ENCODE peak calls at places on chromosome 19, in eight cellular contexts. N is stomach, L is upper lobe of right lung, C is body of pancreas, P is thyroid gland, A is SJSA1, Y is psoas muscle, E is neural progenitor cell. Z is an unnamed sample.

GRCh38 chr19:3397266-3398022 is 31.1 kb downstream of the NFIC start:
- DNase-seq in C (peak), L (peak), E (peak), A (no peak), P (peak), Y (no peak), N (peak), Z (peak)

GRCh38 chr19:38537071-38537847 is 80.5 kb downstream of the MAP4K1 start:
- DNase-seq in A (no peak), C (no peak), Y (no peak), P (no peak), E (no peak), N (no peak), L (no peak), Z (no peak)

GRCh38 chr19:39200818-39201145 is 3.3 kb downstream of the SYCN start:
- DNase-seq in P (no peak), A (no peak), E (no peak), N (no peak), Y (no peak), L (no peak), C (peak), Z (no peak)

GRCh38 chr19:3536429-3537100 is 2.4 kb upstream of the TEKTIP1 start:
- DNase-seq in E (no peak), L (no peak), A (no peak), C (no peak), N (no peak), P (no peak), Y (peak), Z (peak)

GRCh38 chr19:10088949-10089554 is 2.9 kb downstream of the SHFL start:
- DNase-seq in A (no peak), C (no peak), Y (no peak), L (no peak), P (no peak), N (no peak), E (no peak), Z (no peak)

GRCh38 chr19:10797541-10798256 is 38.3 kb downstream of the TMED1 start:
- DNase-seq in P (no peak), C (no peak), E (no peak), A (no peak), Y (no peak), N (no peak), L (no peak), Z (no peak)

GRCh38 chr19:58338825-58339558 is 12.2 kb downstream of the ZSCAN22 start:
- DNase-seq in E (peak), P (no peak), L (no peak), Y (no peak), C (no peak), A (no peak), N (no peak), Z (no peak)

GRCh38 chr19:16756649-16757048 is 37.0 kb downstream of the NWD1 start:
- DNase-seq in N (no peak), C (no peak), Y (no peak), L (no peak), P (no peak), E (no peak), A (no peak), Z (no peak)

GRCh38 chr19:45045671-45046353 is 7.0 kb downstream of the CLASRP start:
- DNase-seq in Y (no peak), N (peak), P (no peak), C (peak), A (no peak), E (no peak), L (no peak), Z (peak)

GRCh38 chr19:45061965-45062364 is 14.3 kb downstream of the ZNF296 start:
- DNase-seq in C (no peak), N (no peak), L (no peak), P (no peak), E (no peak), A (no peak), Y (no peak), Z (no peak)

GRCh38 chr19:4014541-4015491 is 7.3 kb downstream of the PIAS4 start:
- DNase-seq in N (peak), Y (peak), P (no peak), E (peak), A (no peak), L (peak), C (peak), Z (no peak)

GRCh38 chr19:23802290-23802689 is 43.6 kb upstream of the ZNF681 start:
- DNase-seq in P (no peak), A (no peak), L (no peak), E (no peak), N (no peak), Y (no peak), C (no peak), Z (no peak)

GRCh38 chr19:13149628-13150186 is 468 bp downstream of the STX10 start:
- DNase-seq in Y (peak), C (peak), E (peak), L (peak), N (peak), A (no peak), P (peak), Z (no peak)

GRCh38 chr19:5956728-5957127 is 21.2 kb downstream of the RANBP3 start:
- DNase-seq in L (no peak), P (no peak), C (peak), Y (no peak), N (no peak), A (no peak), E (no peak), Z (no peak)

GRCh38 chr19:19120308-19121156 is 17.7 kb downstream of the TMEM161A start:
- DNase-seq in L (no peak), P (no peak), Y (peak), A (no peak), C (peak), E (peak), N (peak), Z (no peak)

GRCh38 chr19:55640043-55640576 is 692 bp upstream of the ZNF580 start:
- DNase-seq in C (peak), N (peak), Y (peak), E (peak), P (peak), L (peak), A (no peak), Z (peak)

GRCh38 chr19:13356185-13356584 is 150.1 kb downstream of the CACNA1A start:
- DNase-seq in C (no peak), Y (no peak), E (no peak), N (no peak), L (no peak), A (no peak), P (no peak), Z (no peak)

GRCh38 chr19:56139847-56140582 is 1.1 kb upstream of the ZNF444 start:
- DNase-seq in P (no peak), Y (no peak), A (no peak), C (peak), L (no peak), E (no peak), N (no peak), Z (no peak)

GRCh38 chr19:16608290-16608704 is 19.7 kb downstream of the MED26 start:
- DNase-seq in A (no peak), N (no peak), Y (no peak), L (no peak), E (no peak), C (peak), P (no peak), Z (no peak)

DNA sequence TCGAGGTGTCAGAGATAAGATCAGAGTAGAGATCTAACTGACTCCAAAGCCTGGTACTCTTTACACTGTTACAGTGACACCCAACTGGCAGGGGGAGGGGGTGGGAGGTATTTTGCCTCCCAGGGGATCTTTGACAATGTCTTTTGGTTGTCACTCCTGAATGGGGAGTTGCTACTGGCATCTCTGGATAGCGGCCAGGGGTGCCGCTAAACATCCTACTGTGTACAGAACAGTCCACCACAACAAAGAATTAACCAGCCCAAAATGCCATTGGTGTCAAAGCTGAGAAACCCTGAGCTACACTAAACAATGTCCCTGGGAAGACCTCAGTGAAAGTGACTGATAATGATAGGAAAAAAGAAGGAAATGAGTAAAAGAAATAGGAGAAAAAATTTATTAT is 3.2 kb downstream of the FPR3 start:
- DNase-seq in P (no peak), E (no peak), Y (no peak), L (no peak), C (no peak), A (no peak), N (no peak), Z (no peak)
- H3K27ac ChIP-seq in P (no peak), E (no peak), Y (no peak), L (peak), C (peak), A (no peak), N (peak), Z (no peak)

DNA sequence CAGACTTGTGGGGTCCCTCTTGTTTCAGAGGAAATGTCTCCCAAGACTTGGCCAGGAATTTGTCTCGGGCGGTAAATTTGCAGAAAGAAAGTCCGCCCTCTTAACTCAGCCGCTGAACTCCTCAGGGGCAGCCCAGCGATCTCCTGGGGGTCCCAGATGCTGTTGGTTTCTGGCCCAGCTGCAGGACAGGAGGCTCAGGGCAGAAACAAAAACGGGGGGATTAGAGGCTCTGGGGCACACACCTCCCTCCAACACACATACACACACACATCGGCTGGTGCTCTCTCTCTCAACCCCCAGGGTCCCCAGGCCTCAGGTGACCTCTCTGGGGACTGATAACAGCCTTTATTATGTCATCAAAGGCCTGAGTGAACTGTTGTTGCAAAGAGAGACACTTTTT is 7.1 kb downstream of the ARHGEF18 start:
- DNase-seq in C (no peak), A (no peak), Y (no peak), N (no peak), E (no peak), L (peak), P (no peak), Z (no peak)
- H3K27ac ChIP-seq in C (no peak), A (no peak), Y (no peak), N (no peak), E (no peak), L (no peak), P (no peak), Z (no peak)

DNA sequence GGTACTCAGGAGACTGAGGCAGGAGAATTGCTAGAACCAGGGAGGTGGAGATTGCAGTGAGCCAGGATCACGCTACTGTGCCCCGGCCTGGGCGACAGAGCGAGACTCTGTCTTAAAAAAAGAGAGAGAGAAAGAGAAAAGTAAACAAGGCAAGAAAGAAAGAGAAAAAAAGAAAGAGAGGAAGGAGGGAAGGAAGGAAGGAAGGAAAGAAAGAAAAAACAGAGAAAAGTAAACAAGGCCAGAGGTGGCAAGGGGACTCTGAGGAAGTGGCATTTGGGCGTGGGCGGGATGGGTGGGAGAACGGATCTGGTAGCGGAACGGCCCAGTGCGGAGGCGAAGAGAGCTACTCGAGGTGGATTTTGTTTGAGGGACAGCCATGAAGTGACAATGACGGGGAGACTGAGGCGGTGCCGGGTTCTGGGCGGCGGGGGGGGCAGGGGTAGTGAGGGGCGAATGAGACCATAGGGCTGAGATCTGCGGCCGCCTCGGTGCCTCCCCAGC is 7.4 kb upstream of the ARRDC2 start:
- DNase-seq in E (peak), C (no peak), Y (no peak), L (no peak), P (no peak), A (no peak), N (no peak), Z (no peak)
- H3K27ac ChIP-seq in E (no peak), C (peak), Y (peak), L (peak), P (peak), A (peak), N (peak), Z (peak)

DNA sequence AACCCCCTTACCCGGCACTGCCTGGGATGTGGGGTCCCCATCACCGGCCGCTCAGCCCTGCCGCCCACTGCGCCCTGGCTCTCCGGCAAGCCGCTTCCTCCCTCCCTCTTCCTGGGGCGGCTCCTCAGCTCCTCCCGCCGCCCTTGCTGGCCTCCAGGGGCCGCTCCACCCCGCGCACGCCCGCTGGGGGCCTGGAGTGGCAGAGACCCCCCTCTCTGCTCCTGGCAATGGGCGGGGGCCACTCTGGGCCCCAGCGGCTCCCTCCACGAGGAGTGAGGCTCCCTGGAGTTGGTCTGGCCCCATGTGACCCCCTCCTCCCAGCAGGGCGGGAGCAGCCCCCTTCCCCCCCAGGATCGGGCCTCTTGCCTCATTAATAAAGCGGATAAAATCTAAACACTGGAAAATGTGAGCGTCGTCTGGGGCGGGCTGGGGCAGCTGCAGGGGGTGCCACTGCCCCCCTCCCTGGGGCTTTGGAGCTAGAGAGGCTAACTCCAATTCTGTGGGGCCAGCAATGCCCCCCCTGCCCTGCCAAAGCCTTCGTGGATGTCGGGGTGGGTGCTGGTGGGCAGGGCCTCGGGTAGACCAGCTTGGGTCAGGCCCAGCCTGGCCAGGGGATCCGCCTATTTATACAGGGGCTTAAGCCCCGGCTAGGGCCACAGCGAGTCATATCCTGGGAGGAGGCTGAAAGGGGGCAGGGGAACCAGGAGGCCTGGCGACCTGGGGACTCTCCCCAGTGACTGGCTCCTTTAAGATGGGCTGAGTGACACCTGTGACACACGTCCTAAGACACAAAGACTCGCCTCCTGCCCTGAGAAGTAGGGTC is at the start of gene PTGER1:
- DNase-seq in C (no peak), Y (no peak), A (no peak), P (no peak), L (no peak), E (peak), N (no peak), Z (no peak)
- H3K27ac ChIP-seq in C (no peak), Y (no peak), A (no peak), P (no peak), L (no peak), E (no peak), N (peak), Z (no peak)

DNA sequence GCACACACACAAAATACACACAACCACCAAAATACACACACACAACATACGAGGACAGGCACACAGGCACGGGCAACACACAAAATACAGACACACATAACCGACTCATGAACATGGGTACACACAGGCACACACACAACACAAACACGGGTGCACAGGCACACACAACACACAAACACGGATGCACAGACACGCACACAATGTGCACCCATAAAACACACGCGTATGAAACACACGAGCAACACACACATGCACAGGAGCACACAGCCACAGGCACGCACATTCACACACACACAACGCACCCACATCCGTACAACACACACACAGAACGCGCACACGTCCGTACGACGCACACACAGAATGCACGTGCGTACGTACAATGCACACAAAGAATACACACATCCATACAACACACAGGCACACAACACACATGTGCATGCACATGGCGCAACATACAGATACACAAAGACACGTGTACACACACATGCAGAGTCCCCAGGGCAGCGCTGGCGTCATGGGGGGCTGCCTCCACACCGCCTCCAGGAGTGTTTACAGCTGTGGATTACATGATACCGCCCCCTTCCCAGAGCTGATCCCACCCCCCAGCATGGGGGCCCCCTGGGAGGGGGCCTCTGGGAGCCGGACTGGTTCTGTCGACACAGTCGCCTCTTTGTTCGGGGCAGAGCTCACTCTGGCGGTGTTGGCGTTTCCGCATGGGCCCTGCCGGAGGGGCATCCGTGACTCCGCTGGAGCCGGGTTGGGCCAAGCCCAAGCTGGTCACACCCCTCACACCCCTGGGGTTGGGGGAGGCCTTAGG is 2.9 kb downstream of the SBNO2 start:
- DNase-seq in Y (no peak), P (no peak), L (peak), A (no peak), C (peak), N (no peak), E (peak), Z (peak)
- H3K27ac ChIP-seq in Y (peak), P (peak), L (peak), A (no peak), C (peak), N (peak), E (no peak), Z (peak)

DNA sequence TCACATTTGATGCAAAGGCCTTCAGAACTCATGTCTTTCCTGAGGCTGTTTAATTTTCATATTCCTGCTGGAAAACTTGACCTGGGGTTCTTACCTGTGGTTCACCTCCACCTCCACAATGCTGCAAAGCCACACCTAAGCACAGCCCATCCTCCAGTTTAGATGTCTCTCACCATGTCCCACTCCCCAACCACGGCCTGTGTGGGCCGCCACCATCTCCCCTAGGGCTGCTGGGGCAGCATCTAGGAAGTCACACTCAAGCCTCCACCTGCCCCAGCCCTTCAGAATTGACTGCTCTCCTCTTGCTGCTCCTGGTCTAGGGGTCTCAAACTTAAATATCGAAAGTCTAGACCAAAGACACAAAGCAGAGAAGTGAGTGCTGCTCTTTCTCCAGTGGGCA is 481.8 kb downstream of the UQCRFS1 start:
- DNase-seq in Y (no peak), L (no peak), P (no peak), N (no peak), A (no peak), E (no peak), C (no peak), Z (no peak)
- H3K27ac ChIP-seq in Y (no peak), L (no peak), P (no peak), N (no peak), A (no peak), E (no peak), C (no peak), Z (no peak)

GRCh38 chr19:49857061-49857833 is 6.3 kb downstream of the PTOV1 start:
- DNase-seq in A (no peak), L (peak), Y (no peak), P (no peak), E (no peak), N (no peak), C (no peak), Z (no peak)
- H3K27ac ChIP-seq in A (no peak), L (no peak), Y (no peak), P (no peak), E (peak), N (no peak), C (no peak), Z (peak)

GRCh38 chr19:54179921-54180452 is 7.0 kb upstream of the TMC4 start:
- DNase-seq in Y (no peak), P (no peak), L (no peak), E (peak), N (peak), A (no peak), C (peak), Z (peak)
- H3K27ac ChIP-seq in Y (no peak), P (no peak), L (no peak), E (no peak), N (no peak), A (no peak), C (no peak), Z (no peak)

DNA sequence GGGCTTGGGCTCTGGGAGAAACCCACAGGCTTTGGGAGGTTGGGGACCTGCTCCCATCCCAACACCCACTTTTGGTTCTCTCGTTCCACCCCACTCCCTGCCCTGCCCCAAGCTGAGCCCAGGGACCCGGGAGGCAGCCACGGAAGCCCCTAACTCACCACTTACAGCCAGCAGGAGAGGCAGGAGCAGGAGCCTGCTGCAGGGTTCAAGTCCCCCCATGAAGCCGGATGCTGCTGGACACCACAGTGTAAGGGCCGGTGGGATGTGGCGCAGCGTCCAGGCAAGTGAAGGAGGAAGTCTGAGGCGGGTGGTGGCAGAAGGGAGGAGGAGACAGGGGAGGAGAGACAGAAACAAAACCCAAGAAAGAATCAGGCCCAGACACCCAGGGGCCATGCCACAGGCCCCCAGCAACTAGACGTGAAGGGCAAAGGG is at the start of gene TYROBP:
- DNase-seq in N (no peak), C (no peak), L (peak), Y (no peak), E (no peak), P (no peak), A (no peak), Z (no peak)
- H3K27ac ChIP-seq in N (peak), C (peak), L (peak), Y (no peak), E (no peak), P (peak), A (no peak), Z (peak)